ENCODE peak calls at places on chromosomes 12 and 14, in seven cellular contexts. P is GM23248, A is fibroblast of lung, S is hepatocyte, X is K562, C is H1, U is mammary epithelial cell. V is an unnamed sample. For H3K36me3, the result is how much of the 10 kb centered on the place peaks cover.

GRCh38 chr12:99281277-99281676 is 366.3 kb upstream of the GARIN6 start:
- DNase-seq in P (peak), A (peak), S (no peak), X (no peak), C (no peak), U (no peak), V (peak)

GRCh38 chr12:64670039-64670438 is 59.7 kb downstream of the RASSF3 start:
- DNase-seq in P (no peak), A (no peak), S (no peak), X (no peak), C (no peak), U (no peak), V (no peak)

GRCh38 chr14:68508581-68508980 is 284.3 kb downstream of the ZFP36L1 start:
- DNase-seq in P (no peak), A (no peak), S (no peak), X (no peak), C (no peak), U (no peak), V (no peak)

GRCh38 chr14:33280646-33281045 is 342.0 kb downstream of the NPAS3 start:
- DNase-seq in P (peak), A (peak), S (no peak), X (no peak), C (no peak), U (peak), V (peak)

GRCh38 chr12:22299294-22299912 is 35.1 kb downstream of the ST8SIA1 start:
- DNase-seq in P (no peak), A (no peak), S (no peak), X (no peak), C (no peak), U (no peak), V (no peak)

GRCh38 chr12:13171921-13172859 is 24.3 kb upstream of the EMP1 start:
- DNase-seq in P (peak), A (peak), S (peak), X (no peak), C (no peak), U (peak), V (peak)

GRCh38 chr14:46053221-46053620 is 598.4 kb downstream of the RPL10L start:
- DNase-seq in P (peak), A (no peak), S (no peak), X (no peak), C (no peak), U (peak), V (no peak)

GRCh38 chr14:68518910-68519686 is 273.8 kb downstream of the ZFP36L1 start:
- DNase-seq in P (peak), A (no peak), S (peak), X (no peak), C (no peak), U (peak), V (no peak)

GRCh38 chr14:36771256-36771655 is 109.6 kb downstream of the PAX9 start:
- DNase-seq in P (no peak), A (no peak), S (peak), X (no peak), C (no peak), U (no peak), V (no peak)

GRCh38 chr12:113996026-113996425 is 29.9 kb upstream of the RBM19 start:
- DNase-seq in P (no peak), A (no peak), S (no peak), X (no peak), C (peak), U (no peak), V (no peak)

GRCh38 chr12:113990548-113991223 is 24.6 kb upstream of the RBM19 start:
- DNase-seq in P (no peak), A (no peak), S (peak), X (no peak), C (no peak), U (no peak), V (no peak)

GRCh38 chr12:113997365-113997764 is 31.2 kb upstream of the RBM19 start:
- DNase-seq in P (no peak), A (no peak), S (no peak), X (no peak), C (no peak), U (no peak), V (no peak)

GRCh38 chr12:113991224-113992044 is 25.3 kb upstream of the RBM19 start:
- DNase-seq in P (no peak), A (no peak), S (no peak), X (no peak), C (no peak), U (no peak), V (no peak)

GRCh38 chr12:113994051-113994450 is 27.9 kb upstream of the RBM19 start:
- DNase-seq in P (no peak), A (no peak), S (no peak), X (no peak), C (no peak), U (no peak), V (no peak)
- H3K36me3 ChIP-seq in P (under half), A (under half), S (under half), X (under half), C (under half), U (under half), V (under half)

GRCh38 chr12:107320031-107320928 is 226.9 kb upstream of the CRY1 start:
- DNase-seq in P (peak), A (peak), S (peak), X (no peak), C (no peak), U (peak), V (peak)

GRCh38 chr12:107319536-107320030 is 226.2 kb upstream of the CRY1 start:
- DNase-seq in P (peak), A (peak), S (peak), X (no peak), C (no peak), U (peak), V (no peak)

GRCh38 chr12:107317751-107318553 is 224.6 kb upstream of the CRY1 start:
- DNase-seq in P (peak), A (peak), S (peak), X (peak), C (peak), U (peak), V (peak)

GRCh38 chr12:107318804-107319535 is 225.6 kb upstream of the CRY1 start:
- DNase-seq in P (peak), A (peak), S (peak), X (peak), C (no peak), U (peak), V (peak)

GRCh38 chr12:107318554-107318803 is 225.1 kb upstream of the CRY1 start:
- DNase-seq in P (no peak), A (no peak), S (no peak), X (no peak), C (no peak), U (no peak), V (no peak)
- TF ChIP-seq EZH2 in P (no peak), A (no peak), S (no peak), X (no peak), C (no peak), U (no peak), V (no peak)

GRCh38 chr14:49593016-49593415 is 5.7 kb upstream of the LRR1 start:
- DNase-seq in P (no peak), A (peak), S (no peak), X (no peak), C (no peak), U (no peak), V (peak)
- H3K4me3 ChIP-seq in P (no peak), A (no peak), S (no peak), X (no peak), C (no peak), U (no peak), V (no peak)

DNA sequence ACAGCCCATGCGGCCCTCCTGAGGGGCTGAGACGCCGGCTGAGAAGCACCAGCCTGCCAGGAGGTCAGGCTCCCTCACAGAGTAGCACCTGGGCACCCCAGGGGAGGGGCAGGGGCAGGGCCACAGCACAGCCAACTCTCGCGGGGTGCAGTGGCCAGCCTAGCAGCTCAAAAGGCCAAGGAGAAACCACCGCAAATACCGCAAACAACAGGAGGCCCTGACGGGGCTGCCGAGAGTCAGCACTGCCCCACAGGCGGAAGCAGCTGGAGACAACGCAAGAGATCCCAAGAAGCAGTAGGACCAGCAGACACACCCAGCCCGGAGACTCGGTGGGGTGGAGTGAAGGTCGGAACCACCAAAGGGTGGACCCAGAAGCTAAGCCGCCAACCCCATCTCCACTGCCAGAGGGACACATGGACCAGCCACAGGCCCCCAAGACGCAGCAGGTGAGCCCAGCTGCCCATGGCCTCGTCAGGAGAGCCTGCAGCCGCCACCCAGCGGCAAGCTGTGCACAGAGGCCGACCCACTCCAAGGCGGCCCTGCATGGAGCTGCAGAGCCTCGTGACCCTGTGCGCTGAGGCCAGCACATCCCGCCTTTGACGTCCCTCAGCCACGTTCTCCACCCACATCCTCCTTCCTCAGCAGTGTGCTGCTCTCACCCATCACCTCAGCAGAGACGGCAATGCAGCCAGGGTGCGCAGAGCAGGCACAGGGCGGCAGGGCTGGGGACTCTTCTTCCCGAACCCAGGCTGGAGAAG is 31.7 kb upstream of the BTBD6 start:
- DNase-seq in P (no peak), A (no peak), S (no peak), X (no peak), C (no peak), U (no peak), V (no peak)
- H3K36me3 ChIP-seq in P (under half), A (under half), S (under half), X (under half), C (under half), U (under half), V (under half)

DNA sequence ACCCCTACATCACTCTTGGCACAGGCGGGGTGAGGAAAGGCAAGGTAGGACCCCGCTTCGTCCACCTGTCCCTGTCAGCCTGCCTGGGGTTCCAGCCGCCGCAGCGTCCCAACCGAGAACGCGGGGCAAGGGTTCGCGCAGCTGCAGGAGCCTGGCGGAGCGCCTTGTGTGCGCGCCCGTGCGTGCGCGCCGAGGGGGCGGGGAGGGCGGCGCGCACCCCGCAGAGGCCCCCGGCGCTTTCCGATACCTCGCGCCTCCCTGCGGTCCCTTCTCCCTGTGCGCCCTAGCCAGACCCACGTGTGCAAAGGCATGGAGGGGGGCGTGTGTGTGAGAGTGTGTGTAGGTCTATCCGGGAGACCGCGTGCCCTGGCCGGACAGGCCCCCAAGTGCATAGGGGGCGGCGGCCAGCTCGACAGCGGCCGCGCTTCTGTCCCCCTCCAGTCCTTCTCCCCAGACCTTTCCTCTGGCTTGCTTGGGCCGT is 122.4 kb downstream of the TSPAN9 start:
- DNase-seq in P (peak), A (peak), S (peak), X (no peak), C (no peak), U (no peak), V (peak)
- TF ChIP-seq EZH2 in P (peak), A (peak), S (no peak), X (no peak), C (peak), U (no peak), V (no peak)

GRCh38 chr12:30785630-30786029 is 30.9 kb upstream of the CAPRIN2 start:
- DNase-seq in P (no peak), A (no peak), S (no peak), X (no peak), C (no peak), U (no peak), V (no peak)
- H3K4me3 ChIP-seq in P (no peak), A (no peak), S (no peak), X (no peak), C (no peak), U (no peak), V (no peak)

GRCh38 chr12:118193958-118194357 is 58.0 kb downstream of the PEBP1 start:
- DNase-seq in P (no peak), A (no peak), S (no peak), X (no peak), C (no peak), U (no peak), V (no peak)

GRCh38 chr12:118188690-118189371 is 52.9 kb downstream of the PEBP1 start:
- DNase-seq in P (peak), A (peak), S (no peak), X (no peak), C (no peak), U (peak), V (peak)

GRCh38 chr12:118189761-118190181 is 53.8 kb downstream of the PEBP1 start:
- DNase-seq in P (peak), A (peak), S (peak), X (no peak), C (no peak), U (peak), V (peak)

GRCh38 chr12:118190266-118190665 is 54.3 kb downstream of the PEBP1 start:
- DNase-seq in P (peak), A (peak), S (peak), X (no peak), C (no peak), U (peak), V (peak)

GRCh38 chr12:118193477-118193876 is 57.6 kb downstream of the PEBP1 start:
- DNase-seq in P (no peak), A (no peak), S (no peak), X (no peak), C (no peak), U (no peak), V (no peak)
- H3K36me3 ChIP-seq in P (under half), A (under half), S (under half), X (under half), C (under half), U (under half), V (under half)

DNA sequence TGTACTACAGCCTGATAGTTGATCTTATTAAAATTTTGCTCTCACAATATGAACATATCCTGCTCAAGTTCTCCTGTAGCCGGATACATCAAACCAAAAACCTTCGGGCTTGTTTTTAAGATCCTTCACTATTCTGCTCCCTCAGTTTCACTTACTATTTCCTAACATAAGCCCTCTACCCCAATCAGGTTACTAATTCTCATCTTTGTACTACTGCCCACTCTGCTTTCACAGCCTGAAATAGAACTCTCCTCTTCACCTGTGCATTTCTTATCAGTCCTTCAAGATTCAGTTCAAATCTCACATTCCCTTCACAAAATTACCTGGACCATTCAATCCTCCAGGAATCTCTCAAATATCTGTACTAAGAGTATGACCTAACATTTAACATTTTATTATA is 14.2 kb downstream of the PAWR start:
- DNase-seq in P (no peak), A (no peak), S (no peak), X (no peak), C (no peak), U (no peak), V (no peak)
- TF ChIP-seq EZH2 in P (no peak), A (no peak), S (no peak), X (no peak), C (no peak), U (no peak), V (no peak)

GRCh38 chr12:123227581-123228258 is 5.2 kb downstream of the MPHOSPH9 start:
- DNase-seq in P (no peak), A (no peak), S (no peak), X (no peak), C (no peak), U (no peak), V (no peak)

GRCh38 chr12:123225443-123225842 is 7.5 kb downstream of the MPHOSPH9 start:
- DNase-seq in P (no peak), A (no peak), S (no peak), X (no peak), C (no peak), U (no peak), V (no peak)

DNA sequence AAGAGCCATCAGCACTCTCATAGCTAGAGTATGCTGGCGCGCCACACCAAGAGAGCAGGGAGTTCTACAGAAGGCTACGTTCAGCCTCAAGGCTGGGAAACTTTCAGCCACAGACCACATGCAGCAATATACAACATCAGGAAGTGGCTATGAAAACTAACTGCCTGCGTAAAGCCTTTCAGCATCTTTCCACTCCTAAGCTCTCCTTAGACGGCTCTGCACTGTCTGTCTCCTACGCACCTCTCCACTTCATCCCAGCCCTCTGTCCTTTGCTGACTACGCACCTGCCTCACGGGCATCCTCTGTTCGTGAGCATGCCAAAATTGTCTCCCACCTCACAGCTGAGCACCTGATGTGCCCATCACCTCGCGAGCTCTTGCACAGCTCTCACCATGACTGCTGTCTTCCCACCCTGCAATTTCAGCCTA is 9.7 kb downstream of the MPHOSPH9 start:
- DNase-seq in P (no peak), A (no peak), S (no peak), X (no peak), C (no peak), U (no peak), V (no peak)
- H3K4me3 ChIP-seq in P (no peak), A (no peak), S (no peak), X (no peak), C (no peak), U (no peak), V (no peak)

V was measured in astrocyte.